ENCODE peak calls at places on chromosomes 11 and 22, in eight cellular contexts. G is foreskin fibroblast, U is HFF-Myc, I is tibial nerve, E is cardiac fibroblast, P is cardiac muscle cell, W is Peyer's patch, V is right lobe of liver. K is an unnamed sample.

GRCh38 chr11:776459-777287 is 614 bp downstream of the GATD1 start:
- DNase-seq in W (no peak), I (no peak), E (peak; percentile 33), P (peak; percentile 39), U (no peak), V (peak; percentile 58), G (no peak), K (peak; percentile 79)

GRCh38 chr22:38927033-38927789 is 30.2 kb upstream of the APOBEC3A start:
- DNase-seq in I (peak; percentile 49), U (no peak), E (peak; percentile 57), W (peak; percentile 85), P (peak; percentile 60), G (peak; percentile 42), V (no peak), K (peak; percentile 77)

GRCh38 chr11:112516261-112516660 is 255.6 kb upstream of the PLET1 start:
- DNase-seq in W (no peak), E (no peak), I (no peak), V (no peak), G (no peak), U (no peak), P (no peak), K (no peak)

GRCh38 chr11:2927851-2928604 is 1.2 kb downstream of the PHLDA2 start:
- DNase-seq in I (no peak), E (peak; percentile 33), P (peak; percentile 38), V (no peak), U (no peak), W (no peak), G (no peak), K (no peak)

GRCh38 chr22:40235418-40235817 is 57.7 kb downstream of the TNRC6B start:
- DNase-seq in I (no peak), G (no peak), U (no peak), V (no peak), P (peak; percentile 31), W (no peak), E (no peak), K (no peak)

GRCh38 chr22:37519268-37520195 is at the start of gene CARD10:
- DNase-seq in G (no peak), I (no peak), P (peak; percentile 44), W (peak; percentile 62), E (peak; percentile 42), U (no peak), V (peak; percentile 69), K (no peak)

GRCh38 chr11:106288057-106288456 is 210.6 kb downstream of the AASDHPPT start:
- DNase-seq in V (no peak), W (no peak), G (peak; percentile 39), U (no peak), P (no peak), I (no peak), E (no peak), K (no peak)

GRCh38 chr22:36583546-36583945 is 54.6 kb upstream of the EIF3D start:
- DNase-seq in V (no peak), W (no peak), U (no peak), I (no peak), E (no peak), P (no peak), G (no peak), K (no peak)

GRCh38 chr11:33552756-33553155 is 147.9 kb downstream of the C11orf91 start:
- DNase-seq in U (no peak), I (no peak), W (no peak), P (no peak), V (no peak), E (no peak), G (no peak), K (no peak)

GRCh38 chr11:86115542-86116385 is 46.9 kb upstream of the PICALM start:
- DNase-seq in U (no peak), V (no peak), W (no peak), G (no peak), I (no peak), P (no peak), E (no peak), K (no peak)

GRCh38 chr11:16278273-16278672 is 78.1 kb downstream of the SOX6 start:
- DNase-seq in V (no peak), I (no peak), E (no peak), W (no peak), U (no peak), G (no peak), P (no peak), K (no peak)

GRCh38 chr11:16279524-16279923 is 76.8 kb downstream of the SOX6 start:
- DNase-seq in W (no peak), E (no peak), U (no peak), G (no peak), V (no peak), P (no peak), I (no peak), K (no peak)

GRCh38 chr11:16276251-16276650 is 80.1 kb downstream of the SOX6 start:
- DNase-seq in I (no peak), U (no peak), P (no peak), G (no peak), W (no peak), E (no peak), V (no peak), K (no peak)

GRCh38 chr11:16280256-16280682 is 76.1 kb downstream of the SOX6 start:
- DNase-seq in I (peak; percentile 17), V (no peak), G (no peak), P (no peak), W (peak; percentile 92), E (peak; percentile 3), U (no peak), K (no peak)

DNA sequence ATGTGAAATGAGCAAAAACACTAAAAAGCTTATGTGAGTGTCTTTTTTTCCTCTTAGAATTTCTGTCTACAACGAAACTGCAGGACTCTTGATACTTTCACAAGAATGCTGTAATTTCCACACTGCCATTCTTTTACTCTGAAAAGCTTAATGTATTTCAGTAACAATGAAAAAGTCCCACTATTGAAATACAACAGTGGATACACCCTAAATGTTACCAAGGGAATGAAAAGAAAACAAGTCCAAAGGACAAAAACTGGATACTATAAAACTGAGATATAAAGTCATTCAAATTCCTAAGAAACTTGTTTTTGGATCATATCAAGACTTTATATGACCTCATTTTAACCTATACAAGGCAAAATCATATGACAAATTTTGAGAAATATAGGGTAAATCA is 77.4 kb downstream of the SOX6 start:
- DNase-seq in E (no peak), I (no peak), G (no peak), W (no peak), V (no peak), U (no peak), P (no peak), K (no peak)
- TF ChIP-seq CTCF in E (no peak), I (no peak), G (no peak), W (no peak), V (no peak), U (no peak), P (no peak), K (no peak)

GRCh38 chr22:19855504-19856409 is 1.1 kb upstream of the GNB1L start:
- DNase-seq in E (peak; percentile 80), G (peak; percentile 57), W (peak; percentile 80), U (no peak), P (peak; percentile 78), I (no peak), V (peak; percentile 74), K (peak; percentile 74)

GRCh38 chr22:19853879-19854777 is 546 bp downstream of the GNB1L start:
- DNase-seq in G (no peak), P (no peak), U (no peak), E (peak; percentile 17), W (no peak), I (no peak), V (peak; percentile 47), K (peak; percentile 52)

GRCh38 chr22:19857382-19857781 is 2.7 kb upstream of the GNB1L start:
- DNase-seq in G (no peak), P (no peak), V (no peak), I (no peak), W (no peak), U (no peak), E (no peak), K (no peak)

GRCh38 chr22:19853058-19853878 is 1.4 kb downstream of the GNB1L start:
- DNase-seq in W (no peak), G (no peak), V (no peak), I (no peak), U (no peak), E (no peak), P (no peak), K (no peak)

GRCh38 chr22:19854778-19855503 is at the start of the genes GNB1L and RTL10:
- DNase-seq in W (peak; percentile 99), I (peak; percentile 93), P (peak; percentile 98), U (peak; percentile 83), V (peak; percentile 98), E (peak; percentile 98), G (peak; percentile 98), K (peak; percentile 99)
- TF ChIP-seq CTCF in W (no peak), I (peak; percentile 42), P (peak; percentile 14), U (no peak), V (peak; percentile 6), E (no peak), G (no peak), K (peak; percentile 23)

DNA sequence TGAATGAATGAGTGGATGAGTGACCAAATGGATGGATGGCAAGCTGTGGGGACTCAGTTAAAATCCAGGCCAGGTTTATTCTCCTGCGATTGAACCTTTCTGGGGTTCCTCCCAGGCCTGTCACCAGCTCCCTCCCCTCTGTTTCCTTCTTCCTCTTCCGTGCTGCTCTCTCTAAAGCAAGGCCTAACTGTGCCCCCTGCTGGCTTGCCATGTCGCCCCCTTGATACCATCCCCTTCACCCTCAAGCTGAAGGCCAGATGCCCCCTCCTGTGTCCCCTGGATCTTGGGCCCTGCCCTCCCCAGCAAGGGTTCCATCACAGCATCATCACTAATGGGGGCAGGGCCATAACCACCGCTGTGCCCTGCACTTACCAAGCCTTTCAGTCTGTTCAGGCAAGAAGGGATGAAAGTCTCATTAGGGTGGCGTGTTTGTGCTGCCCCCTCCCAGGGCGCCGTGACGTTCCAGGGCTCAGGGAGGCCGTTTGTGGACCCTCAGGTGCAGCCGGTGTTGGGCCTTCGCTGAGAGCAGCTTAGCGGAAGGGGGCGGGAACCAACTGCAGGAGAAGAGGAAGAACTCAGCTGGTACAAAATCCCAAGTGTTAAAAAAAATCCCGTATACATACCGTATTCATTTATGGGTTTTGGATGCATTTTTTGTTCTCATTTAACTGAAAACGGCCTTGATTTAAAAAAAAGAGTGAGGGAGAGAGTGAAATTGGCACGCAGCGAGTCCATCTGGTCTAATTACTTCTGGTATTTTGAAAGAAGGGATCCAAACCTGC is 69.9 kb downstream of the MPPED1 start:
- DNase-seq in G (no peak), E (no peak), I (no peak), V (no peak), W (no peak), P (no peak), U (no peak), K (no peak)
- TF ChIP-seq CTCF in G (no peak), E (no peak), I (peak; percentile 14), V (no peak), W (no peak), P (no peak), U (no peak), K (peak; percentile 6)

DNA sequence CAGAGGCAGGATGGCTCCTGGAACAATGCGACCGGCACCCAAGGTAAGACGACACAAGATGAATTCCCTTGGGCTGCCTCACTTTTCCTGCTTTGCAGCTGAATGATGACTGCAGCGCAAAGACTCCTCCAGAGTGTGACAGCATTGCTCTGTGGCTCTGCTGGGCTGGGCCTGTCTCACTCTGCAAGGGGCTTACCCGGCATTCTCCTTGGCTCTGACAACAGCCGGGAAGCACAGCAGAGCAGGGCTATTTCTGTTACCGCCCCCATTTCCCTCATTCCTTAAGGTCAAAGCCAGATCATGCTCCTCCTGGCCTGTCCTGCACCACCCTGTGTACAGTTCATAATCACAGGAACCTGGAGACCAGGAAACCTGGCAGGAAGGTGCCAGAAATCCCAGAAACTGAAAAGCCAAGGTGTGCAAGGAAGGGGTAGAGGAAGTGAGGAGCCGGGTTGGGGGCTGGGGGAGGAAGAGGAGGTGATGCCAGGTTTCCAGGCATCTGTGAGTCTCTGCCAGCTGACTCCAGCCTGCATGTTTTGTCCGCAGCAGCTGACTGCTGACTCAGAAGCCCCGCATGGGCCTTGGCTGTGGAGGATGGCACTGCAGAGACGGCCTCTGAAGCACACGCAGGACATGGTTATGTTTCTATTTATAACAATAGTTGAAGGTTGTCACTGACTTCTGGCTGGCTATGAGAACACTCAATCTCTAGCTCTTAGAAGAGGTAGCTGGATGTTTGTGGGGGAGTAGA is 113.6 kb downstream of the MICAL3 start:
- DNase-seq in I (no peak), E (peak; percentile 91), W (peak; percentile 54), V (no peak), G (peak; percentile 91), P (peak; percentile 83), U (peak; percentile 24), K (peak; percentile 43)
- TF ChIP-seq CTCF in I (no peak), E (peak; percentile 27), W (no peak), V (peak; percentile 15), G (peak; percentile 53), P (peak; percentile 54), U (peak; percentile 38), K (peak; percentile 47)